ENCODE peak calls at places on chromosomes 16 and 17, in seven cellular contexts. One of them, this sample, is unnamed.

GRCh38 chr17:74759243-74759801 is 10.9 kb downstream of the NHERF1 start:
- DNase-seq in neural progenitor cell: no peak
- DNase-seq in stimulated activated naive B cell treated with anti-CD40 and anti-IgM and Interleukin-4, amounts not matched to agents 10 μg/mL and 1 μg/mL and 100 μg/mL, for 72 hours: no peak
- DNase-seq in fibroblast of mammary gland: no peak
- DNase-seq in left kidney: peak
- DNase-seq in RPMI7951: no peak
- DNase-seq in EH: no peak
- DNase-seq in this sample: no peak

GRCh38 chr17:79033741-79034501 is 10.0 kb downstream of the C1QTNF1 start:
- DNase-seq in fibroblast of mammary gland: no peak
- DNase-seq in EH: no peak
- DNase-seq in RPMI7951: peak
- DNase-seq in left kidney: no peak
- DNase-seq in neural progenitor cell: no peak
- DNase-seq in stimulated activated naive B cell treated with anti-CD40 and anti-IgM and Interleukin-4, amounts not matched to agents 10 μg/mL and 1 μg/mL and 100 μg/mL, for 72 hours: no peak
- DNase-seq in this sample: peak

GRCh38 chr16:9102943-9103342 is 11.5 kb downstream of the HAPSTR1 start:
- DNase-seq in EH: no peak
- DNase-seq in stimulated activated naive B cell treated with anti-CD40 and anti-IgM and Interleukin-4, amounts not matched to agents 10 μg/mL and 1 μg/mL and 100 μg/mL, for 72 hours: no peak
- DNase-seq in fibroblast of mammary gland: no peak
- DNase-seq in left kidney: no peak
- DNase-seq in RPMI7951: no peak
- DNase-seq in neural progenitor cell: no peak
- DNase-seq in this sample: no peak

GRCh38 chr17:21676281-21677111 is 15.8 kb upstream of the KCNJ18 start:
- DNase-seq in RPMI7951: peak
- DNase-seq in stimulated activated naive B cell treated with anti-CD40 and anti-IgM and Interleukin-4, amounts not matched to agents 10 μg/mL and 1 μg/mL and 100 μg/mL, for 72 hours: no peak
- DNase-seq in fibroblast of mammary gland: no peak
- DNase-seq in neural progenitor cell: no peak
- DNase-seq in EH: no peak
- DNase-seq in left kidney: no peak
- DNase-seq in this sample: no peak

GRCh38 chr16:85616608-85617311 is 3.6 kb downstream of the GSE1 start:
- DNase-seq in fibroblast of mammary gland: no peak
- DNase-seq in RPMI7951: no peak
- DNase-seq in neural progenitor cell: no peak
- DNase-seq in left kidney: peak
- DNase-seq in stimulated activated naive B cell treated with anti-CD40 and anti-IgM and Interleukin-4, amounts not matched to agents 10 μg/mL and 1 μg/mL and 100 μg/mL, for 72 hours: peak
- DNase-seq in EH: no peak
- DNase-seq in this sample: no peak

GRCh38 chr17:787641-788221 is 5.6 kb downstream of the MRM3 start:
- DNase-seq in EH: no peak
- DNase-seq in RPMI7951: no peak
- DNase-seq in stimulated activated naive B cell treated with anti-CD40 and anti-IgM and Interleukin-4, amounts not matched to agents 10 μg/mL and 1 μg/mL and 100 μg/mL, for 72 hours: no peak
- DNase-seq in left kidney: no peak
- DNase-seq in fibroblast of mammary gland: no peak
- DNase-seq in neural progenitor cell: no peak
- DNase-seq in this sample: no peak

GRCh38 chr17:45749831-45750335 is 34.2 kb upstream of the CRHR1 start:
- DNase-seq in EH: no peak
- DNase-seq in left kidney: no peak
- DNase-seq in neural progenitor cell: no peak
- DNase-seq in RPMI7951: no peak
- DNase-seq in fibroblast of mammary gland: no peak
- DNase-seq in stimulated activated naive B cell treated with anti-CD40 and anti-IgM and Interleukin-4, amounts not matched to agents 10 μg/mL and 1 μg/mL and 100 μg/mL, for 72 hours: no peak
- DNase-seq in this sample: no peak

GRCh38 chr17:4433515-4434031 is at the start of gene SPNS3:
- DNase-seq in stimulated activated naive B cell treated with anti-CD40 and anti-IgM and Interleukin-4, amounts not matched to agents 10 μg/mL and 1 μg/mL and 100 μg/mL, for 72 hours: no peak
- DNase-seq in fibroblast of mammary gland: no peak
- DNase-seq in left kidney: no peak
- DNase-seq in neural progenitor cell: no peak
- DNase-seq in EH: no peak
- DNase-seq in RPMI7951: no peak
- DNase-seq in this sample: no peak

GRCh38 chr16:27722892-27723450 is 173.0 kb downstream of the KATNIP start:
- DNase-seq in left kidney: no peak
- DNase-seq in neural progenitor cell: no peak
- DNase-seq in fibroblast of mammary gland: no peak
- DNase-seq in RPMI7951: no peak
- DNase-seq in EH: no peak
- DNase-seq in stimulated activated naive B cell treated with anti-CD40 and anti-IgM and Interleukin-4, amounts not matched to agents 10 μg/mL and 1 μg/mL and 100 μg/mL, for 72 hours: no peak
- DNase-seq in this sample: no peak

GRCh38 chr17:31696184-31696602 is 162.9 kb downstream of the COPRS start:
- DNase-seq in RPMI7951: peak
- DNase-seq in fibroblast of mammary gland: peak
- DNase-seq in stimulated activated naive B cell treated with anti-CD40 and anti-IgM and Interleukin-4, amounts not matched to agents 10 μg/mL and 1 μg/mL and 100 μg/mL, for 72 hours: no peak
- DNase-seq in EH: peak
- DNase-seq in neural progenitor cell: peak
- DNase-seq in left kidney: peak
- DNase-seq in this sample: peak

GRCh38 chr17:41583137-41584127 is 3.3 kb downstream of the KRT14 start:
- DNase-seq in fibroblast of mammary gland: no peak
- DNase-seq in left kidney: no peak
- DNase-seq in EH: no peak
- DNase-seq in stimulated activated naive B cell treated with anti-CD40 and anti-IgM and Interleukin-4, amounts not matched to agents 10 μg/mL and 1 μg/mL and 100 μg/mL, for 72 hours: no peak
- DNase-seq in neural progenitor cell: no peak
- DNase-seq in RPMI7951: no peak
- DNase-seq in this sample: no peak

This sample was measured in retina.